ENCODE peak calls at places on chromosomes 1 and 21, in five cellular contexts. One of them, this sample, is unnamed.

GRCh38 chr1:12059722-12060464 is 3.2 kb upstream of the TNFRSF8 start:
- DNase-seq in HFF-Myc: no peak
- DNase-seq in B cell: no peak
- DNase-seq in AG08395: no peak
- DNase-seq in colonic mucosa: no peak
- DNase-seq in this sample: no peak

GRCh38 chr1:115458426-115459114 is 120.5 kb upstream of the NGF start:
- DNase-seq in HFF-Myc: no peak
- DNase-seq in B cell: no peak
- DNase-seq in AG08395: no peak
- DNase-seq in colonic mucosa: no peak
- DNase-seq in this sample: no peak

GRCh38 chr1:160746870-160747500 is 7.9 kb downstream of the SLAMF7 start:
- DNase-seq in HFF-Myc: no peak
- DNase-seq in B cell: no peak
- DNase-seq in AG08395: no peak
- DNase-seq in colonic mucosa: no peak
- DNase-seq in this sample: no peak

GRCh38 chr1:17369466-17369865 is 2.5 kb upstream of the PADI6 start:
- DNase-seq in HFF-Myc: no peak
- DNase-seq in B cell: no peak
- DNase-seq in AG08395: peak
- DNase-seq in colonic mucosa: no peak
- DNase-seq in this sample: no peak

GRCh38 chr1:89794406-89794805 is 26.4 kb upstream of the LRRC8D start:
- DNase-seq in HFF-Myc: no peak
- DNase-seq in B cell: no peak
- DNase-seq in AG08395: peak
- DNase-seq in colonic mucosa: no peak
- DNase-seq in this sample: no peak

GRCh38 chr1:233442392-233442791 is 114.9 kb downstream of the MAP3K21 start:
- DNase-seq in HFF-Myc: no peak
- DNase-seq in B cell: no peak
- DNase-seq in AG08395: no peak
- DNase-seq in colonic mucosa: no peak
- DNase-seq in this sample: no peak

GRCh38 chr1:11934295-11935039 is at the start of gene PLOD1:
- DNase-seq in HFF-Myc: no peak
- DNase-seq in B cell: peak
- DNase-seq in AG08395: peak
- DNase-seq in colonic mucosa: peak
- DNase-seq in this sample: peak

GRCh38 chr21:15752763-15753407 is 23.1 kb downstream of the USP25 start:
- DNase-seq in HFF-Myc: no peak
- DNase-seq in B cell: no peak
- DNase-seq in AG08395: no peak
- DNase-seq in colonic mucosa: no peak
- DNase-seq in this sample: no peak

GRCh38 chr1:31786366-31787060 is 22.4 kb upstream of the ADGRB2 start:
- DNase-seq in HFF-Myc: no peak
- DNase-seq in B cell: peak
- DNase-seq in AG08395: no peak
- DNase-seq in colonic mucosa: no peak
- DNase-seq in this sample: no peak

GRCh38 chr1:2339206-2340085 is 51.9 kb downstream of the MORN1 start:
- DNase-seq in HFF-Myc: no peak
- DNase-seq in B cell: no peak
- DNase-seq in AG08395: no peak
- DNase-seq in colonic mucosa: no peak
- DNase-seq in this sample: no peak

GRCh38 chr1:10649484-10650201 is 146.8 kb downstream of the CASZ1 start:
- DNase-seq in HFF-Myc: no peak
- DNase-seq in B cell: no peak
- DNase-seq in AG08395: no peak
- DNase-seq in colonic mucosa: no peak
- DNase-seq in this sample: no peak

GRCh38 chr1:186925881-186926676 is 97.3 kb downstream of the PLA2G4A start:
- DNase-seq in HFF-Myc: peak
- DNase-seq in B cell: no peak
- DNase-seq in AG08395: no peak
- DNase-seq in colonic mucosa: no peak
- DNase-seq in this sample: peak

GRCh38 chr1:9293512-9294439 is 1.1 kb downstream of the SPSB1 start:
- DNase-seq in HFF-Myc: no peak
- DNase-seq in B cell: no peak
- DNase-seq in AG08395: no peak
- DNase-seq in colonic mucosa: peak
- DNase-seq in this sample: no peak

GRCh38 chr1:55503663-55504305 is 288.6 kb upstream of the USP24 start:
- DNase-seq in HFF-Myc: no peak
- DNase-seq in B cell: no peak
- DNase-seq in AG08395: no peak
- DNase-seq in colonic mucosa: no peak
- DNase-seq in this sample: no peak

GRCh38 chr1:100458925-100459814 is 78.8 kb upstream of the GPR88 start:
- DNase-seq in HFF-Myc: peak
- DNase-seq in B cell: peak
- DNase-seq in AG08395: peak
- DNase-seq in colonic mucosa: peak
- DNase-seq in this sample: peak

GRCh38 chr1:183699643-183700160 is 46.6 kb upstream of the APOBEC4 start:
- DNase-seq in HFF-Myc: no peak
- DNase-seq in B cell: no peak
- DNase-seq in AG08395: no peak
- DNase-seq in colonic mucosa: no peak
- DNase-seq in this sample: no peak

GRCh38 chr1:112826217-112826944 is 111.2 kb upstream of the PPM1J start:
- DNase-seq in HFF-Myc: no peak
- DNase-seq in B cell: no peak
- DNase-seq in AG08395: no peak
- DNase-seq in colonic mucosa: no peak
- DNase-seq in this sample: no peak

GRCh38 chr1:27873671-27874384 is 1.5 kb downstream of the THEMIS2 start:
- DNase-seq in HFF-Myc: no peak
- DNase-seq in B cell: no peak
- DNase-seq in AG08395: no peak
- DNase-seq in colonic mucosa: no peak
- DNase-seq in this sample: no peak

GRCh38 chr1:118337346-118337745 is 152.3 kb upstream of the SPAG17 start:
- DNase-seq in HFF-Myc: no peak
- DNase-seq in B cell: no peak
- DNase-seq in AG08395: no peak
- DNase-seq in colonic mucosa: no peak
- DNase-seq in this sample: no peak

GRCh38 chr1:95742591-95743089 is 508.6 kb downstream of the RWDD3 start:
- DNase-seq in HFF-Myc: no peak
- DNase-seq in B cell: no peak
- DNase-seq in AG08395: peak
- DNase-seq in colonic mucosa: no peak
- DNase-seq in this sample: peak

GRCh38 chr1:217344712-217345111 is 286.2 kb downstream of the GPATCH2 start:
- DNase-seq in HFF-Myc: no peak
- DNase-seq in B cell: no peak
- DNase-seq in AG08395: no peak
- DNase-seq in colonic mucosa: no peak
- DNase-seq in this sample: no peak

GRCh38 chr1:171988243-171988642 is 146.9 kb downstream of the DNM3 start:
- DNase-seq in HFF-Myc: no peak
- DNase-seq in B cell: no peak
- DNase-seq in AG08395: no peak
- DNase-seq in colonic mucosa: no peak
- DNase-seq in this sample: no peak

GRCh38 chr21:45612096-45613019 is 31.2 kb upstream of the PCBP3 start:
- DNase-seq in HFF-Myc: no peak
- DNase-seq in B cell: no peak
- DNase-seq in AG08395: peak
- DNase-seq in colonic mucosa: no peak
- DNase-seq in this sample: peak

GRCh38 chr1:178536844-178537371 is 24.0 kb downstream of the TEX35 start:
- DNase-seq in HFF-Myc: peak
- DNase-seq in B cell: no peak
- DNase-seq in AG08395: peak
- DNase-seq in colonic mucosa: peak
- DNase-seq in this sample: peak

GRCh38 chr1:222893255-222893654 is 78.4 kb downstream of the DISP1 start:
- DNase-seq in HFF-Myc: no peak
- DNase-seq in B cell: no peak
- DNase-seq in AG08395: no peak
- DNase-seq in colonic mucosa: no peak
- DNase-seq in this sample: no peak

GRCh38 chr1:35428360-35428759 is 128.8 kb downstream of the KIAA0319L start:
- DNase-seq in HFF-Myc: no peak
- DNase-seq in B cell: no peak
- DNase-seq in AG08395: no peak
- DNase-seq in colonic mucosa: no peak
- DNase-seq in this sample: no peak

GRCh38 chr1:97423397-97423796 is 497.4 kb downstream of the DPYD start:
- DNase-seq in HFF-Myc: no peak
- DNase-seq in B cell: no peak
- DNase-seq in AG08395: no peak
- DNase-seq in colonic mucosa: no peak
- DNase-seq in this sample: no peak

GRCh38 chr1:215719569-215719968 is 152.5 kb downstream of the KCTD3 start:
- DNase-seq in HFF-Myc: no peak
- DNase-seq in B cell: no peak
- DNase-seq in AG08395: no peak
- DNase-seq in colonic mucosa: no peak
- DNase-seq in this sample: no peak

GRCh38 chr1:210817385-210818275 is 316.3 kb downstream of the KCNH1 start:
- DNase-seq in HFF-Myc: no peak
- DNase-seq in B cell: no peak
- DNase-seq in AG08395: no peak
- DNase-seq in colonic mucosa: no peak
- DNase-seq in this sample: no peak

GRCh38 chr1:201885531-201886075 is 3.1 kb upstream of the SHISA4 start:
- DNase-seq in HFF-Myc: no peak
- DNase-seq in B cell: no peak
- DNase-seq in AG08395: peak
- DNase-seq in colonic mucosa: no peak
- DNase-seq in this sample: no peak

GRCh38 chr1:183199304-183199703 is 13.2 kb downstream of the LAMC2 start:
- DNase-seq in HFF-Myc: no peak
- DNase-seq in B cell: no peak
- DNase-seq in AG08395: no peak
- DNase-seq in colonic mucosa: no peak
- DNase-seq in this sample: no peak

GRCh38 chr1:66624412-66625060 is 90.6 kb downstream of the SGIP1 start:
- DNase-seq in HFF-Myc: peak
- DNase-seq in B cell: no peak
- DNase-seq in AG08395: peak
- DNase-seq in colonic mucosa: no peak
- DNase-seq in this sample: peak

GRCh38 chr1:16082283-16083038 is 9.0 kb upstream of the FAM131C start:
- DNase-seq in HFF-Myc: peak
- DNase-seq in B cell: peak
- DNase-seq in AG08395: peak
- DNase-seq in colonic mucosa: peak
- DNase-seq in this sample: peak

GRCh38 chr1:32743380-32744062 is 41.0 kb upstream of the SYNC start:
- DNase-seq in HFF-Myc: no peak
- DNase-seq in B cell: no peak
- DNase-seq in AG08395: no peak
- DNase-seq in colonic mucosa: no peak
- DNase-seq in this sample: no peak

GRCh38 chr21:32611471-32611997 is 643 bp downstream of the CFAP298 start:
- DNase-seq in HFF-Myc: no peak
- DNase-seq in B cell: no peak
- DNase-seq in AG08395: peak
- DNase-seq in colonic mucosa: peak
- DNase-seq in this sample: no peak

GRCh38 chr1:23629728-23630290 is 61.8 kb upstream of the RPL11 start:
- DNase-seq in HFF-Myc: no peak
- DNase-seq in B cell: no peak
- DNase-seq in AG08395: no peak
- DNase-seq in colonic mucosa: no peak
- DNase-seq in this sample: no peak

GRCh38 chr1:155591770-155592169 is 18.2 kb upstream of the MSTO1 start:
- DNase-seq in HFF-Myc: peak
- DNase-seq in B cell: peak
- DNase-seq in AG08395: peak
- DNase-seq in colonic mucosa: peak
- DNase-seq in this sample: peak

This sample was measured in fibroblast of the conjunctiva.